ENCODE peak calls at places on chromosomes 12 and 14, in five cellular contexts. One of them, this sample, is unnamed.
A peak's percentile ranks its signal among the peaks of the same experiment; 100 is the strongest.

GRCh38 chr14:101620821-101621785 is 59.8 kb downstream of the DIO3 start:
- DNase-seq in GM13976: no peak
- DNase-seq in left ventricle myocardium inferior: no peak
- DNase-seq in OCI-LY7: no peak
- DNase-seq in lower leg skin: peak; percentile 62
- DNase-seq in this sample: no peak

GRCh38 chr14:55609681-55610080 is 29.7 kb downstream of the KTN1 start:
- DNase-seq in GM13976: no peak
- DNase-seq in left ventricle myocardium inferior: no peak
- DNase-seq in OCI-LY7: no peak
- DNase-seq in lower leg skin: no peak
- DNase-seq in this sample: no peak

GRCh38 chr12:46351861-46352595 is 20.5 kb downstream of the SLC38A2 start:
- DNase-seq in GM13976: no peak
- DNase-seq in left ventricle myocardium inferior: no peak
- DNase-seq in OCI-LY7: no peak
- DNase-seq in lower leg skin: no peak
- DNase-seq in this sample: no peak

GRCh38 chr12:121278450-121279375 is 17.8 kb downstream of the CAMKK2 start:
- DNase-seq in GM13976: no peak
- DNase-seq in left ventricle myocardium inferior: peak; percentile 46
- DNase-seq in OCI-LY7: no peak
- DNase-seq in lower leg skin: no peak
- DNase-seq in this sample: no peak

GRCh38 chr12:43789941-43790340 is 16.2 kb downstream of the TWF1 start:
- DNase-seq in GM13976: no peak
- DNase-seq in left ventricle myocardium inferior: no peak
- DNase-seq in OCI-LY7: no peak
- DNase-seq in lower leg skin: no peak
- DNase-seq in this sample: no peak

GRCh38 chr14:51165415-51165814 is 70.5 kb upstream of the TRIM9 start:
- DNase-seq in GM13976: no peak
- DNase-seq in left ventricle myocardium inferior: no peak
- DNase-seq in OCI-LY7: no peak
- DNase-seq in lower leg skin: no peak
- DNase-seq in this sample: no peak

GRCh38 chr12:112096070-112096469 is 12.5 kb downstream of the NAA25 start:
- DNase-seq in GM13976: peak; percentile 78
- DNase-seq in left ventricle myocardium inferior: no peak
- DNase-seq in OCI-LY7: no peak
- DNase-seq in lower leg skin: no peak
- DNase-seq in this sample: peak; percentile 75

GRCh38 chr12:120457133-120457532 is 10.9 kb downstream of the GATC start:
- DNase-seq in GM13976: no peak
- DNase-seq in left ventricle myocardium inferior: no peak
- DNase-seq in OCI-LY7: peak; percentile 48
- DNase-seq in lower leg skin: no peak
- DNase-seq in this sample: no peak

GRCh38 chr12:42790761-42791151 is 201.2 kb upstream of the PRICKLE1 start:
- DNase-seq in GM13976: no peak
- DNase-seq in left ventricle myocardium inferior: no peak
- DNase-seq in OCI-LY7: no peak
- DNase-seq in lower leg skin: no peak
- DNase-seq in this sample: no peak

GRCh38 chr12:62983594-62983993 is 48.6 kb upstream of the PPM1H start:
- DNase-seq in GM13976: no peak
- DNase-seq in left ventricle myocardium inferior: peak; percentile 14
- DNase-seq in OCI-LY7: peak; percentile 14
- DNase-seq in lower leg skin: no peak
- DNase-seq in this sample: no peak

GRCh38 chr12:712172-712863 is 40.1 kb upstream of the WNK1 start:
- DNase-seq in GM13976: no peak
- DNase-seq in left ventricle myocardium inferior: no peak
- DNase-seq in OCI-LY7: no peak
- DNase-seq in lower leg skin: no peak
- DNase-seq in this sample: no peak

GRCh38 chr14:59199205-59199604 is 10.7 kb downstream of the DAAM1 start:
- DNase-seq in GM13976: no peak
- DNase-seq in left ventricle myocardium inferior: no peak
- DNase-seq in OCI-LY7: no peak
- DNase-seq in lower leg skin: no peak
- DNase-seq in this sample: no peak

GRCh38 chr14:79352026-79352425 is 859.3 kb downstream of the DIO2 start:
- DNase-seq in GM13976: no peak
- DNase-seq in left ventricle myocardium inferior: no peak
- DNase-seq in OCI-LY7: no peak
- DNase-seq in lower leg skin: no peak
- DNase-seq in this sample: no peak

GRCh38 chr14:68968721-68969120 is 10.4 kb downstream of the ACTN1 start:
- DNase-seq in GM13976: no peak
- DNase-seq in left ventricle myocardium inferior: no peak
- DNase-seq in OCI-LY7: no peak
- DNase-seq in lower leg skin: no peak
- DNase-seq in this sample: no peak

GRCh38 chr12:1531160-1531653 is 63.2 kb downstream of the FBXL14 start:
- DNase-seq in GM13976: peak; percentile 49
- DNase-seq in left ventricle myocardium inferior: no peak
- DNase-seq in OCI-LY7: peak; percentile 51
- DNase-seq in lower leg skin: peak; percentile 84
- DNase-seq in this sample: no peak

DNA sequence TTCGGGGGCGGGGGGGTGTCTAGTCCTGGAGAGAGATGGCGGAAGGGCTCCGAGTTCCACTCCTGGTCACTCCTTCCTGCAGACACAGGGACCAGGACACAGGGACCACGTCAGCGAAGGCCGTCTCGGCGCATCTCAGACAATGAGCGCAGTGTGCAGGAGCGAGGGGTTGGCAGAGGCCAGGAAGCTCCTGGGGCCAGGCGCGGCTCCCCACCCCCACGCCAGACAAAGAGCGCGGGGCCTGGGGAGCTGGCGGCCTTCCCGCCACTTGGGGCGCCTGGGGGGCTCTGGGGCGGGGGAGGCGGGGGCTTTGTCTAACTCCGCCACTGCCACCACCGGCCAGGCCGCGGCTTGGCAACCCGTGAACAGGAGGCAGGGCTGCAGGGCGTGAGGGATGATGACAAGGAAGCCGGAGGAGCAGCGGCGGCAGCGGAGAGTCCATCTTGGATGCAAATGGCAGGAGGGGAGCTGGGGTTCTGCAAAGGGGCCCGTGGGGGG is 2.2 kb downstream of the CDK2AP1 start:
- DNase-seq in GM13976: peak; percentile 58
- DNase-seq in left ventricle myocardium inferior: peak; percentile 73
- DNase-seq in OCI-LY7: peak; percentile 70
- DNase-seq in lower leg skin: peak; percentile 93
- DNase-seq in this sample: peak; percentile 74
- TF ChIP-seq CTCF in GM13976: no peak
- TF ChIP-seq CTCF in left ventricle myocardium inferior: no peak
- TF ChIP-seq CTCF in OCI-LY7: peak; percentile 50
- TF ChIP-seq CTCF in lower leg skin: no peak
- TF ChIP-seq CTCF in this sample: no peak

DNA sequence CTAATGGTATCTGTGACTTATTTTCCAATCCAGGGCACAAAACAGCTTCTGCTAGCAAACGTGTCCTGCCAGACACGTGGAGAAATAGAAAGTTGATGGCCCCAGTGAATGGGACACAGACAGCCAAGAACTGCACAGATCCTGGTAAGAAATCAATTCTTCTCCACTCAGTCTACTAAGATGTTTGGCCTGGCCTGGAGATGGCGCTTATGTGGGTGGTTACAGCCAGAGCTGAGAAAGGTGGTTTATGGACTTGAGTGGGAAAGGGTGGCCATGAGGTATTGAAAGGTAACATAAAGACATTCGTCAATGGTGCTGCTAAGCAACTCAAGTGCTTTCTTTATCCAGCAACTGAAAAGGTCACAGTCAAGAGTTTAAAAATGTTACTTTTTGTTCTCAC is 2.9 kb downstream of the SLC24A4 start:
- DNase-seq in GM13976: no peak
- DNase-seq in left ventricle myocardium inferior: no peak
- DNase-seq in OCI-LY7: no peak
- DNase-seq in lower leg skin: no peak
- DNase-seq in this sample: no peak
- TF ChIP-seq CTCF in GM13976: no peak
- TF ChIP-seq CTCF in left ventricle myocardium inferior: no peak
- TF ChIP-seq CTCF in OCI-LY7: peak; percentile 35
- TF ChIP-seq CTCF in lower leg skin: no peak
- TF ChIP-seq CTCF in this sample: no peak

DNA sequence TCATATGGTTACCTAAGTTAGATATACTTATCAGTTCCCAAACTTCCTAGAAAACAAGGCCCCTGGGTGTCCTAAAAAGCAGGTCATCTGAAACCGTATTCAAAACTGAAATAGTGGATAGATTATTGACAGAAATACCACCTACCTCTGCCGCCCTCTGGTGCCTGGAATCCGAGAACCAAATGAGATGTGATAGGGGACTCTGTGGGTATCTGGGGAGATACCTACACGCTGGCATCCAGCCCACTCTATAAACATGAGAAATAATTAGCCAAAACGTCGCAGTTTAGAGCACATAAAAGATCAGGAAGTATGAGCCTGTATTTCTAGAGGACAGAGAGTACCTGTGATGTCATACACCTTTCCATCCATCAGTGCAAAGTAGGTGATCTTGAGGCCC is 4.4 kb downstream of the ORMDL2 start:
- DNase-seq in GM13976: no peak
- DNase-seq in left ventricle myocardium inferior: no peak
- DNase-seq in OCI-LY7: no peak
- DNase-seq in lower leg skin: no peak
- DNase-seq in this sample: no peak
- TF ChIP-seq CTCF in GM13976: no peak
- TF ChIP-seq CTCF in left ventricle myocardium inferior: peak; percentile 36
- TF ChIP-seq CTCF in OCI-LY7: peak; percentile 67
- TF ChIP-seq CTCF in lower leg skin: no peak
- TF ChIP-seq CTCF in this sample: no peak

DNA sequence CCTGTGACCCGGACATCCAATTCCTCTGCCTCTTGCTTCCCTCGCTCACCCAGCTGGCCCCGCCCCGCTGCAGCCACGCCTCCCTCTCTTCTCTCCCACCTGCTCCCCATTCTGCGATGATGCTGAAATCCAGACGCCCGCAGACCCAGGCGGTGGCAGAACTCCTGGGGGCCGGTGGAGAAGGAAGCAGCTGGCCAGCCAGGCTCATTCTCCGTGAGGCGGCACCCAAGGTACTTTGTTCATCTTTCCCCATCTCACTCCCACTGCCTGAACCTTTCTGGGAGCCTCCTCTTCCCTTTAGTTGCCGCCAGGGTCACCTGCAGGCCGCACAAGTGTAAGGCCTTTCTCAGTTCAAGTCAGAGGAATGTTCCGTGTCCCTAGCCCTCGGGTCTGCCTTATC is 35.7 kb downstream of the FOXN4 start:
- DNase-seq in GM13976: no peak
- DNase-seq in left ventricle myocardium inferior: no peak
- DNase-seq in OCI-LY7: no peak
- DNase-seq in lower leg skin: no peak
- DNase-seq in this sample: no peak
- TF ChIP-seq CTCF in GM13976: no peak
- TF ChIP-seq CTCF in left ventricle myocardium inferior: no peak
- TF ChIP-seq CTCF in OCI-LY7: no peak
- TF ChIP-seq CTCF in lower leg skin: no peak
- TF ChIP-seq CTCF in this sample: no peak

DNA sequence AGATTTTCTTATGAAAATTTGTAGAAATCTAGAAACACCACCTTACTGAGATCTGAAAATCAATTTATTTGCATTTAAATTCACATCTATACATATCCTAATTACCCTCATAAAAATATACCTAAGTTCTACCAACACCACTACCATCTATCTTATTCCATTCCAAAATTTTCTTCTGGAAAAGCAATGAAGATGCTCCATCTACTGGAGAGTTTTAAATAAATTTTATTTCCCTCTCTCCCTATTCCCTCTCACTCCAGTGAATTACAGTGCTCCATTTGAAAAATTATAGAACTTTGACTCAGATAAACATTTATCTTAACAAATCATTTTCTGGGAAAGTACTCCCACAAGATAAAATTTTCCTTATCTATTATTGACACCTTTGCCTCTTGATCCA is 2.3 kb upstream of the C14orf39 start:
- DNase-seq in GM13976: no peak
- DNase-seq in left ventricle myocardium inferior: no peak
- DNase-seq in OCI-LY7: no peak
- DNase-seq in lower leg skin: no peak
- DNase-seq in this sample: no peak
- TF ChIP-seq CTCF in GM13976: no peak
- TF ChIP-seq CTCF in left ventricle myocardium inferior: no peak
- TF ChIP-seq CTCF in OCI-LY7: peak; percentile 49
- TF ChIP-seq CTCF in lower leg skin: no peak
- TF ChIP-seq CTCF in this sample: no peak

GRCh38 chr12:47730341-47730744 is 5.1 kb upstream of the ENDOU start:
- DNase-seq in GM13976: no peak
- DNase-seq in left ventricle myocardium inferior: no peak
- DNase-seq in OCI-LY7: no peak
- DNase-seq in lower leg skin: no peak
- DNase-seq in this sample: no peak
- TF ChIP-seq CTCF in GM13976: no peak
- TF ChIP-seq CTCF in left ventricle myocardium inferior: no peak
- TF ChIP-seq CTCF in OCI-LY7: no peak
- TF ChIP-seq CTCF in lower leg skin: no peak
- TF ChIP-seq CTCF in this sample: no peak

DNA sequence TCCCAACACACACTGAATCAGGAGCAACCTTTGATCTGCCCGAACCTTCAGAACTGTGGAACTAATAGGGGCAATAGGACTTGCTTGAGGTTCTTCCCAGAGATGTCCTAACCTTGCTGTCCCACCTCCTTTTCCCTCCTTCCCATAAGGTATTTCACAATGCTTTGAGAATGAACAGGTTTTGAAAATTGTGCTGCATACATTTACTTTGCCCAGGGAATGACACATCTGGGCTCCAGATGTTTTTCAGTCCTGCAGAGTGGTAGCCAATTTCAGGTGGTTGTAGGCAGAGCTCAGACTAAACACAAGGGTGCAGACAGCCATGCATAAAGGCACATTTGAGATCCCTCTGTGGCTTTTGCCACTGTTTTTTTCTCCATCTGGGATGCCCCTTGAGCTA is 206.7 kb upstream of the PWP1 start:
- DNase-seq in GM13976: no peak
- DNase-seq in left ventricle myocardium inferior: no peak
- DNase-seq in OCI-LY7: no peak
- DNase-seq in lower leg skin: no peak
- DNase-seq in this sample: no peak
- TF ChIP-seq CTCF in GM13976: no peak
- TF ChIP-seq CTCF in left ventricle myocardium inferior: no peak
- TF ChIP-seq CTCF in OCI-LY7: no peak
- TF ChIP-seq CTCF in lower leg skin: no peak
- TF ChIP-seq CTCF in this sample: no peak

GRCh38 chr12:13000935-13001724 is 1.1 kb upstream of the HEBP1 start:
- DNase-seq in GM13976: peak; percentile 77
- DNase-seq in left ventricle myocardium inferior: peak; percentile 52
- DNase-seq in OCI-LY7: peak; percentile 31
- DNase-seq in lower leg skin: peak; percentile 90
- DNase-seq in this sample: peak; percentile 72
- TF ChIP-seq CTCF in GM13976: no peak
- TF ChIP-seq CTCF in left ventricle myocardium inferior: peak; percentile 62
- TF ChIP-seq CTCF in OCI-LY7: peak; percentile 41
- TF ChIP-seq CTCF in lower leg skin: no peak
- TF ChIP-seq CTCF in this sample: no peak

DNA sequence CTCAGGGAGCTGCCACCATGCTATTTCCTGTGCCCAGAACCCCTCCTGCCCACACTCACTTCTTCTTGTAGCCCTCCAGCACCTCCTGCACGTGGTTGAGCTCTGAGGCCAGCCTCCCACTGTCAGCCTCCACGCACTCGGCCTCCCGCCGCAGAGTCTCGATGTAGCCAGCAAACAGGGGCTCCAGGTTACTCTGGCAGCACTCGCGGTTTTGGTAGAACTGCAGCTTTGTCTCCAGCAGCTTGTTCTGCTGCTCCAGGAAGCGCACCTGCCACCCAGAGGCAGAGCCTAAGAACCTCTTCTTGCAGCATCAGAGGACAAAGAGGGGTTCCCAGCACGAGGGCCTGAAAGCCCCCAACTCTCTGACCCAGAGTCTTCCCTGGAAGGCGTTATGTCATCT is 2.1 kb downstream of the KRT83 start:
- DNase-seq in GM13976: no peak
- DNase-seq in left ventricle myocardium inferior: no peak
- DNase-seq in OCI-LY7: peak; percentile 14
- DNase-seq in lower leg skin: peak; percentile 74
- DNase-seq in this sample: no peak
- TF ChIP-seq CTCF in GM13976: no peak
- TF ChIP-seq CTCF in left ventricle myocardium inferior: no peak
- TF ChIP-seq CTCF in OCI-LY7: no peak
- TF ChIP-seq CTCF in lower leg skin: no peak
- TF ChIP-seq CTCF in this sample: no peak

This sample was measured in GM13977.